ENCODE peak calls at places on chromosomes 16 and 17, in four cellular contexts. One of them, this sample, is unnamed. For H3K4me1, the result is how much of the 10 kb centered on the place peaks cover.

GRCh38 chr17:76053230-76054111 is 18.8 kb downstream of the SRP68 start:
- DNase-seq in body of pancreas: no peak
- DNase-seq in gastrocnemius medialis: no peak
- DNase-seq in esophagus squamous epithelium: no peak
- DNase-seq in this sample: no peak

GRCh38 chr16:59400830-59401229 is 666.7 kb upstream of the GOT2 start:
- DNase-seq in esophagus squamous epithelium: no peak
- DNase-seq in body of pancreas: no peak
- DNase-seq in gastrocnemius medialis: no peak
- DNase-seq in this sample: no peak

GRCh38 chr17:76241205-76241539 is 879 bp upstream of the RNF157 start:
- DNase-seq in gastrocnemius medialis: no peak
- DNase-seq in body of pancreas: no peak
- DNase-seq in esophagus squamous epithelium: no peak
- DNase-seq in this sample: no peak

GRCh38 chr16:11411059-11411550 is 65.8 kb downstream of the RMI2 start:
- DNase-seq in body of pancreas: no peak
- DNase-seq in gastrocnemius medialis: no peak
- DNase-seq in esophagus squamous epithelium: no peak
- DNase-seq in this sample: no peak

GRCh38 chr17:42818379-42818778 is 5.7 kb downstream of the BECN1 start:
- DNase-seq in gastrocnemius medialis: no peak
- DNase-seq in body of pancreas: no peak
- DNase-seq in esophagus squamous epithelium: no peak
- DNase-seq in this sample: no peak

GRCh38 chr17:27408891-27409290 is 47.4 kb upstream of the KSR1 start:
- DNase-seq in body of pancreas: no peak
- DNase-seq in esophagus squamous epithelium: no peak
- DNase-seq in gastrocnemius medialis: no peak
- DNase-seq in this sample: no peak

GRCh38 chr17:80732268-80732667 is 187.6 kb downstream of the RPTOR start:
- DNase-seq in body of pancreas: no peak
- DNase-seq in gastrocnemius medialis: no peak
- DNase-seq in esophagus squamous epithelium: no peak
- DNase-seq in this sample: no peak

GRCh38 chr17:14320734-14321475 is 20.0 kb downstream of the HS3ST3B1 start:
- DNase-seq in body of pancreas: no peak
- DNase-seq in esophagus squamous epithelium: no peak
- DNase-seq in gastrocnemius medialis: no peak
- DNase-seq in this sample: no peak

GRCh38 chr17:33941744-33942143 is 313.3 kb upstream of the CCL2 start:
- DNase-seq in gastrocnemius medialis: no peak
- DNase-seq in body of pancreas: peak
- DNase-seq in esophagus squamous epithelium: no peak
- DNase-seq in this sample: no peak

GRCh38 chr17:55433629-55434422 is 12.2 kb upstream of the MMD start:
- DNase-seq in gastrocnemius medialis: no peak
- DNase-seq in esophagus squamous epithelium: no peak
- DNase-seq in body of pancreas: peak
- DNase-seq in this sample: no peak

GRCh38 chr16:57156351-57156703 is 29.5 kb downstream of the PSME3IP1 start:
- DNase-seq in gastrocnemius medialis: no peak
- DNase-seq in body of pancreas: no peak
- DNase-seq in esophagus squamous epithelium: no peak
- DNase-seq in this sample: no peak

GRCh38 chr17:80422981-80423380 is 8.0 kb downstream of the ENDOV start:
- DNase-seq in body of pancreas: no peak
- DNase-seq in esophagus squamous epithelium: no peak
- DNase-seq in gastrocnemius medialis: peak
- DNase-seq in this sample: no peak

GRCh38 chr16:88338111-88338510 is 44.6 kb upstream of the ZNF469 start:
- DNase-seq in body of pancreas: no peak
- DNase-seq in esophagus squamous epithelium: no peak
- DNase-seq in gastrocnemius medialis: no peak
- DNase-seq in this sample: no peak

GRCh38 chr17:16282522-16282921 is 65.5 kb downstream of the PIGL start:
- DNase-seq in body of pancreas: no peak
- DNase-seq in esophagus squamous epithelium: no peak
- DNase-seq in gastrocnemius medialis: no peak
- DNase-seq in this sample: no peak

GRCh38 chr17:16459850-16460550 is 32.0 kb downstream of the LRRC75A start:
- DNase-seq in esophagus squamous epithelium: no peak
- DNase-seq in body of pancreas: peak
- DNase-seq in gastrocnemius medialis: no peak
- DNase-seq in this sample: no peak

GRCh38 chr17:21680366-21680765 is 12.0 kb upstream of the KCNJ18 start:
- DNase-seq in gastrocnemius medialis: no peak
- DNase-seq in esophagus squamous epithelium: no peak
- DNase-seq in body of pancreas: no peak
- DNase-seq in this sample: no peak

GRCh38 chr16:54798267-54798666 is 132.4 kb upstream of the IRX5 start:
- DNase-seq in esophagus squamous epithelium: no peak
- DNase-seq in gastrocnemius medialis: no peak
- DNase-seq in body of pancreas: no peak
- DNase-seq in this sample: no peak

GRCh38 chr17:77594416-77595209 is 363.9 kb upstream of the TNRC6C start:
- DNase-seq in body of pancreas: no peak
- DNase-seq in esophagus squamous epithelium: no peak
- DNase-seq in gastrocnemius medialis: no peak
- DNase-seq in this sample: no peak

GRCh38 chr17:58747674-58748073 is 8.0 kb upstream of the PPM1E start:
- DNase-seq in esophagus squamous epithelium: no peak
- DNase-seq in body of pancreas: no peak
- DNase-seq in gastrocnemius medialis: no peak
- DNase-seq in this sample: no peak

GRCh38 chr17:35051183-35051578 is 12.3 kb downstream of the RFFL start:
- DNase-seq in gastrocnemius medialis: no peak
- DNase-seq in body of pancreas: peak
- DNase-seq in esophagus squamous epithelium: no peak
- DNase-seq in this sample: no peak

GRCh38 chr16:3214904-3215600 is 19.9 kb downstream of the ZNF200 start:
- DNase-seq in body of pancreas: no peak
- DNase-seq in gastrocnemius medialis: no peak
- DNase-seq in esophagus squamous epithelium: no peak
- DNase-seq in this sample: no peak

GRCh38 chr17:47615766-47616424 is 33.8 kb upstream of the KPNB1 start:
- DNase-seq in gastrocnemius medialis: no peak
- DNase-seq in esophagus squamous epithelium: no peak
- DNase-seq in body of pancreas: no peak
- DNase-seq in this sample: no peak

GRCh38 chr16:66925322-66925840 is at the start of gene RRAD:
- DNase-seq in body of pancreas: no peak
- DNase-seq in gastrocnemius medialis: peak
- DNase-seq in esophagus squamous epithelium: no peak
- DNase-seq in this sample: peak

GRCh38 chr17:43840814-43841213 is 6.2 kb upstream of the CD300LG start:
- DNase-seq in gastrocnemius medialis: no peak
- DNase-seq in body of pancreas: no peak
- DNase-seq in esophagus squamous epithelium: no peak
- DNase-seq in this sample: no peak

GRCh38 chr17:8151641-8152111 is 528 bp downstream of the PER1 start:
- DNase-seq in gastrocnemius medialis: peak
- DNase-seq in esophagus squamous epithelium: no peak
- DNase-seq in body of pancreas: peak
- DNase-seq in this sample: peak

GRCh38 chr16:2189252-2189893 is 7.0 kb downstream of the CASKIN1 start:
- DNase-seq in body of pancreas: no peak
- DNase-seq in esophagus squamous epithelium: no peak
- DNase-seq in gastrocnemius medialis: no peak
- DNase-seq in this sample: no peak

GRCh38 chr17:51670899-51671298 is 410.6 kb downstream of the UTP18 start:
- DNase-seq in body of pancreas: no peak
- DNase-seq in gastrocnemius medialis: no peak
- DNase-seq in esophagus squamous epithelium: no peak
- DNase-seq in this sample: no peak

GRCh38 chr16:2095315-2095853 is 40.3 kb downstream of the PKD1 start:
- DNase-seq in gastrocnemius medialis: no peak
- DNase-seq in body of pancreas: no peak
- DNase-seq in esophagus squamous epithelium: no peak
- DNase-seq in this sample: no peak

GRCh38 chr16:84485255-84486010 is 19.0 kb downstream of the MEAK7 start:
- DNase-seq in gastrocnemius medialis: no peak
- DNase-seq in esophagus squamous epithelium: no peak
- DNase-seq in body of pancreas: no peak
- DNase-seq in this sample: no peak

GRCh38 chr17:64778367-64779290 is 116.5 kb upstream of the SMURF2 start:
- DNase-seq in esophagus squamous epithelium: no peak
- DNase-seq in body of pancreas: peak
- DNase-seq in gastrocnemius medialis: no peak
- DNase-seq in this sample: no peak

GRCh38 chr16:57984443-57985203 is 13.7 kb upstream of the CNGB1 start:
- DNase-seq in gastrocnemius medialis: peak
- DNase-seq in esophagus squamous epithelium: peak
- DNase-seq in body of pancreas: peak
- DNase-seq in this sample: no peak

GRCh38 chr16:3661922-3662321 is 7.4 kb downstream of the DNASE1 start:
- DNase-seq in body of pancreas: no peak
- DNase-seq in esophagus squamous epithelium: no peak
- DNase-seq in gastrocnemius medialis: no peak
- DNase-seq in this sample: no peak

GRCh38 chr16:66653581-66654350 is 42.8 kb downstream of the CMTM4 start:
- DNase-seq in gastrocnemius medialis: no peak
- DNase-seq in body of pancreas: no peak
- DNase-seq in esophagus squamous epithelium: no peak
- DNase-seq in this sample: no peak

GRCh38 chr17:75774988-75775668 is 9.5 kb upstream of the UNK start:
- DNase-seq in esophagus squamous epithelium: no peak
- DNase-seq in body of pancreas: peak
- DNase-seq in gastrocnemius medialis: no peak
- DNase-seq in this sample: no peak

GRCh38 chr16:23302045-23302956 is at the start of gene SCNN1B:
- DNase-seq in gastrocnemius medialis: no peak
- DNase-seq in body of pancreas: no peak
- DNase-seq in esophagus squamous epithelium: no peak
- DNase-seq in this sample: no peak

GRCh38 chr16:87855852-87856715 is 13.2 kb downstream of the SLC7A5 start:
- DNase-seq in gastrocnemius medialis: peak
- DNase-seq in body of pancreas: peak
- DNase-seq in esophagus squamous epithelium: peak
- DNase-seq in this sample: no peak

GRCh38 chr16:70428178-70428998 is 10.5 kb downstream of the ST3GAL2 start:
- DNase-seq in gastrocnemius medialis: peak
- DNase-seq in body of pancreas: peak
- DNase-seq in esophagus squamous epithelium: peak
- DNase-seq in this sample: peak

GRCh38 chr16:83939266-83939856 is 13.7 kb upstream of the OSGIN1 start:
- DNase-seq in body of pancreas: no peak
- DNase-seq in gastrocnemius medialis: no peak
- DNase-seq in esophagus squamous epithelium: no peak
- DNase-seq in this sample: no peak

DNA sequence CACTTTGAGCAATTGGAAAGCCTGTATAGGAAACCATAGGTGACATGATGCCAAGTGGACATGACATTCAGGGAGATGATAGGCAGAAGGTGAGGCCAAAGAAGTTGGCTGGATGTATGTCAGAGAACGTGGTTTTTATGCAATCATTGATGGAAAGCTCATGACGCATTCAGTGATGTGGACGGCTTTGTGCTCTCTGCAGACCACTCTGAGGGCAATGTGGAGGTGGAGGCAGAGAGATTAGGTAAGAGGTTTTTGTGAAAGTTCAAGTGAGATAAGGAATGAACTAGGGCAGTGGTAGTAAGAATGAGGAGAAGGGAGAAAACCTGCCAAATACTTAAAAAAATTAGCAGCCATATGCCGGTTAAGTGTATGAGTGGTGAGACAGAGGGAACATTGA is 99.0 kb downstream of the PRKCA start:
- DNase-seq in body of pancreas: no peak
- DNase-seq in esophagus squamous epithelium: no peak
- DNase-seq in gastrocnemius medialis: no peak
- DNase-seq in this sample: no peak
- H3K4me1 ChIP-seq in body of pancreas: under half
- H3K4me1 ChIP-seq in esophagus squamous epithelium: under half
- H3K4me1 ChIP-seq in gastrocnemius medialis: under half
- H3K4me1 ChIP-seq in this sample: under half

GRCh38 chr17:68292689-68293040 is 1.4 kb downstream of the ARSG start:
- DNase-seq in body of pancreas: no peak
- DNase-seq in gastrocnemius medialis: no peak
- DNase-seq in esophagus squamous epithelium: no peak
- DNase-seq in this sample: no peak
- H3K4me1 ChIP-seq in body of pancreas: under half
- H3K4me1 ChIP-seq in gastrocnemius medialis: under half
- H3K4me1 ChIP-seq in esophagus squamous epithelium: under half
- H3K4me1 ChIP-seq in this sample: under half

GRCh38 chr17:19249681-19250080 is 12.5 kb downstream of the EPN2 start:
- DNase-seq in esophagus squamous epithelium: no peak
- DNase-seq in body of pancreas: no peak
- DNase-seq in gastrocnemius medialis: peak
- DNase-seq in this sample: no peak

GRCh38 chr17:19248923-19249574 is 11.9 kb downstream of the EPN2 start:
- DNase-seq in gastrocnemius medialis: peak
- DNase-seq in esophagus squamous epithelium: no peak
- DNase-seq in body of pancreas: peak
- DNase-seq in this sample: no peak

GRCh38 chr17:19244796-19245195 is 7.6 kb downstream of the EPN2 start:
- DNase-seq in esophagus squamous epithelium: no peak
- DNase-seq in gastrocnemius medialis: peak
- DNase-seq in body of pancreas: no peak
- DNase-seq in this sample: no peak

GRCh38 chr17:19248149-19248922 is 11.2 kb downstream of the EPN2 start:
- DNase-seq in body of pancreas: no peak
- DNase-seq in esophagus squamous epithelium: no peak
- DNase-seq in gastrocnemius medialis: peak
- DNase-seq in this sample: no peak

DNA sequence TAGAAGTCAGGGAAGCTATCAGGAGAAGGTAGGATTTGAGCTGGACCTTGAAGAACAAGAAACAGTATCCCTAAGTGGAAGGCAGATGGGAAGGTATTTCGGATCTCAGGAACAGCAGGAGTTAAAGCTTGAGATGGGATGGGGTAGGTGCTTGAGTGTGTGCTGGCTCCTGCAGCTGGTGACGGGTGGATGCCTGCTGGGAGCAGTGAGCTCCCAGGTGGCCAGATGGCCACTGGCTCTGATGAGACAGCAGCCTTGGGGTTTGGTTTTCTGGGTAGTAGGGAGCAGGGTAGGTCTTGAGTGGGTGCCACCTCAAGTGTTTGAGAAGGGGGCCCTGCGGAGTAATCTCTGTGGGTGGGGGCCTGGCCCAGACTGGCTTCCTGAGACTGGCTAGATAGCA is 10.3 kb downstream of the EPN2 start:
- DNase-seq in esophagus squamous epithelium: no peak
- DNase-seq in gastrocnemius medialis: peak
- DNase-seq in body of pancreas: no peak
- DNase-seq in this sample: no peak
- H3K4me1 ChIP-seq in esophagus squamous epithelium: under half
- H3K4me1 ChIP-seq in gastrocnemius medialis: under half
- H3K4me1 ChIP-seq in body of pancreas: under half
- H3K4me1 ChIP-seq in this sample: under half

GRCh38 chr17:10812674-10813073 is 8.8 kb upstream of the TMEM238L start:
- DNase-seq in body of pancreas: peak
- DNase-seq in gastrocnemius medialis: no peak
- DNase-seq in esophagus squamous epithelium: no peak
- DNase-seq in this sample: no peak
- H3K4me1 ChIP-seq in body of pancreas: under half
- H3K4me1 ChIP-seq in gastrocnemius medialis: under half
- H3K4me1 ChIP-seq in esophagus squamous epithelium: under half
- H3K4me1 ChIP-seq in this sample: under half

GRCh38 chr16:81514041-81514559 is 69.5 kb downstream of the CMIP start:
- DNase-seq in body of pancreas: no peak
- DNase-seq in esophagus squamous epithelium: no peak
- DNase-seq in gastrocnemius medialis: no peak
- DNase-seq in this sample: no peak
- H3K4me1 ChIP-seq in body of pancreas: under half
- H3K4me1 ChIP-seq in esophagus squamous epithelium: under half
- H3K4me1 ChIP-seq in gastrocnemius medialis: under half
- H3K4me1 ChIP-seq in this sample: under half

This sample was measured in thoracic aorta.